ENCODE peak calls at places on chromosome 10, in four cellular contexts. One of them, this sample, is unnamed.

GRCh38 chr10:14200645-14201534 is 129.8 kb downstream of the FRMD4A start:
- DNase-seq in ELR: no peak
- DNase-seq in activated CD4-positive, alpha-beta T cell treated with anti-CD3 and anti-CD28 coated beads, Interleukin-2, amount 50 U/mL, for 4 hours: no peak
- DNase-seq in activated CD8-positive, alpha-beta T cell treated with anti-CD3 and anti-CD28 coated beads, Interleukin-2, amount 10 ng/mL, durations not matched to agents 7 days and 5 days: no peak
- DNase-seq in this sample: no peak

GRCh38 chr10:101611506-101611905 is 23.4 kb downstream of the DPCD start:
- DNase-seq in ELR: peak
- DNase-seq in activated CD4-positive, alpha-beta T cell treated with anti-CD3 and anti-CD28 coated beads, Interleukin-2, amount 50 U/mL, for 4 hours: no peak
- DNase-seq in activated CD8-positive, alpha-beta T cell treated with anti-CD3 and anti-CD28 coated beads, Interleukin-2, amount 10 ng/mL, durations not matched to agents 7 days and 5 days: peak
- DNase-seq in this sample: no peak

GRCh38 chr10:129972145-129972965 is 8.3 kb upstream of the EBF3 start:
- DNase-seq in ELR: peak
- DNase-seq in activated CD4-positive, alpha-beta T cell treated with anti-CD3 and anti-CD28 coated beads, Interleukin-2, amount 50 U/mL, for 4 hours: no peak
- DNase-seq in activated CD8-positive, alpha-beta T cell treated with anti-CD3 and anti-CD28 coated beads, Interleukin-2, amount 10 ng/mL, durations not matched to agents 7 days and 5 days: no peak
- DNase-seq in this sample: peak

GRCh38 chr10:13788701-13789447 is 202.1 kb downstream of the PRPF18 start:
- DNase-seq in ELR: peak
- DNase-seq in activated CD4-positive, alpha-beta T cell treated with anti-CD3 and anti-CD28 coated beads, Interleukin-2, amount 50 U/mL, for 4 hours: no peak
- DNase-seq in activated CD8-positive, alpha-beta T cell treated with anti-CD3 and anti-CD28 coated beads, Interleukin-2, amount 10 ng/mL, durations not matched to agents 7 days and 5 days: no peak
- DNase-seq in this sample: peak

GRCh38 chr10:36578306-36578705 is 547.1 kb upstream of the ANKRD30A start:
- DNase-seq in ELR: peak
- DNase-seq in activated CD4-positive, alpha-beta T cell treated with anti-CD3 and anti-CD28 coated beads, Interleukin-2, amount 50 U/mL, for 4 hours: no peak
- DNase-seq in activated CD8-positive, alpha-beta T cell treated with anti-CD3 and anti-CD28 coated beads, Interleukin-2, amount 10 ng/mL, durations not matched to agents 7 days and 5 days: no peak
- DNase-seq in this sample: no peak

GRCh38 chr10:22103701-22104100 is 100.2 kb upstream of the DNAJC1 start:
- DNase-seq in ELR: peak
- DNase-seq in activated CD4-positive, alpha-beta T cell treated with anti-CD3 and anti-CD28 coated beads, Interleukin-2, amount 50 U/mL, for 4 hours: no peak
- DNase-seq in activated CD8-positive, alpha-beta T cell treated with anti-CD3 and anti-CD28 coated beads, Interleukin-2, amount 10 ng/mL, durations not matched to agents 7 days and 5 days: no peak
- DNase-seq in this sample: no peak

GRCh38 chr10:30705625-30706149 is 76.1 kb upstream of the LYZL2 start:
- DNase-seq in ELR: no peak
- DNase-seq in activated CD4-positive, alpha-beta T cell treated with anti-CD3 and anti-CD28 coated beads, Interleukin-2, amount 50 U/mL, for 4 hours: no peak
- DNase-seq in activated CD8-positive, alpha-beta T cell treated with anti-CD3 and anti-CD28 coated beads, Interleukin-2, amount 10 ng/mL, durations not matched to agents 7 days and 5 days: peak
- DNase-seq in this sample: no peak

GRCh38 chr10:46992794-46993552 is 81.7 kb downstream of the PTPN20 start:
- DNase-seq in ELR: peak
- DNase-seq in activated CD4-positive, alpha-beta T cell treated with anti-CD3 and anti-CD28 coated beads, Interleukin-2, amount 50 U/mL, for 4 hours: no peak
- DNase-seq in activated CD8-positive, alpha-beta T cell treated with anti-CD3 and anti-CD28 coated beads, Interleukin-2, amount 10 ng/mL, durations not matched to agents 7 days and 5 days: no peak
- DNase-seq in this sample: peak

GRCh38 chr10:6023661-6024333 is 38.4 kb downstream of the IL2RA start:
- DNase-seq in ELR: peak
- DNase-seq in activated CD4-positive, alpha-beta T cell treated with anti-CD3 and anti-CD28 coated beads, Interleukin-2, amount 50 U/mL, for 4 hours: no peak
- DNase-seq in activated CD8-positive, alpha-beta T cell treated with anti-CD3 and anti-CD28 coated beads, Interleukin-2, amount 10 ng/mL, durations not matched to agents 7 days and 5 days: peak
- DNase-seq in this sample: no peak

GRCh38 chr10:63887026-63887589 is 365.9 kb downstream of the REEP3 start:
- DNase-seq in ELR: no peak
- DNase-seq in activated CD4-positive, alpha-beta T cell treated with anti-CD3 and anti-CD28 coated beads, Interleukin-2, amount 50 U/mL, for 4 hours: no peak
- DNase-seq in activated CD8-positive, alpha-beta T cell treated with anti-CD3 and anti-CD28 coated beads, Interleukin-2, amount 10 ng/mL, durations not matched to agents 7 days and 5 days: no peak
- DNase-seq in this sample: no peak

GRCh38 chr10:76632158-76633051 is 1005.2 kb downstream of the KCNMA1 start:
- DNase-seq in ELR: peak
- DNase-seq in activated CD4-positive, alpha-beta T cell treated with anti-CD3 and anti-CD28 coated beads, Interleukin-2, amount 50 U/mL, for 4 hours: no peak
- DNase-seq in activated CD8-positive, alpha-beta T cell treated with anti-CD3 and anti-CD28 coated beads, Interleukin-2, amount 10 ng/mL, durations not matched to agents 7 days and 5 days: no peak
- DNase-seq in this sample: no peak

GRCh38 chr10:112972606-112973005 is 22.6 kb downstream of the TCF7L2 start:
- DNase-seq in ELR: no peak
- DNase-seq in activated CD4-positive, alpha-beta T cell treated with anti-CD3 and anti-CD28 coated beads, Interleukin-2, amount 50 U/mL, for 4 hours: no peak
- DNase-seq in activated CD8-positive, alpha-beta T cell treated with anti-CD3 and anti-CD28 coated beads, Interleukin-2, amount 10 ng/mL, durations not matched to agents 7 days and 5 days: no peak
- DNase-seq in this sample: no peak

GRCh38 chr10:27844223-27844622 is 98.6 kb upstream of the MKX start:
- DNase-seq in ELR: no peak
- DNase-seq in activated CD4-positive, alpha-beta T cell treated with anti-CD3 and anti-CD28 coated beads, Interleukin-2, amount 50 U/mL, for 4 hours: no peak
- DNase-seq in activated CD8-positive, alpha-beta T cell treated with anti-CD3 and anti-CD28 coated beads, Interleukin-2, amount 10 ng/mL, durations not matched to agents 7 days and 5 days: no peak
- DNase-seq in this sample: no peak

GRCh38 chr10:72250666-72251065 is 23.1 kb upstream of the DDIT4 start:
- DNase-seq in ELR: peak
- DNase-seq in activated CD4-positive, alpha-beta T cell treated with anti-CD3 and anti-CD28 coated beads, Interleukin-2, amount 50 U/mL, for 4 hours: no peak
- DNase-seq in activated CD8-positive, alpha-beta T cell treated with anti-CD3 and anti-CD28 coated beads, Interleukin-2, amount 10 ng/mL, durations not matched to agents 7 days and 5 days: no peak
- DNase-seq in this sample: no peak

GRCh38 chr10:50398383-50398782 is 147.1 kb upstream of the ASAH2 start:
- DNase-seq in ELR: no peak
- DNase-seq in activated CD4-positive, alpha-beta T cell treated with anti-CD3 and anti-CD28 coated beads, Interleukin-2, amount 50 U/mL, for 4 hours: no peak
- DNase-seq in activated CD8-positive, alpha-beta T cell treated with anti-CD3 and anti-CD28 coated beads, Interleukin-2, amount 10 ng/mL, durations not matched to agents 7 days and 5 days: no peak
- DNase-seq in this sample: no peak

GRCh38 chr10:128629111-128630096 is 503.2 kb upstream of the MKI67 start:
- DNase-seq in ELR: peak
- DNase-seq in activated CD4-positive, alpha-beta T cell treated with anti-CD3 and anti-CD28 coated beads, Interleukin-2, amount 50 U/mL, for 4 hours: no peak
- DNase-seq in activated CD8-positive, alpha-beta T cell treated with anti-CD3 and anti-CD28 coated beads, Interleukin-2, amount 10 ng/mL, durations not matched to agents 7 days and 5 days: no peak
- DNase-seq in this sample: no peak

GRCh38 chr10:6215683-6216484 is 13.2 kb downstream of the PFKFB3 start:
- DNase-seq in ELR: no peak
- DNase-seq in activated CD4-positive, alpha-beta T cell treated with anti-CD3 and anti-CD28 coated beads, Interleukin-2, amount 50 U/mL, for 4 hours: no peak
- DNase-seq in activated CD8-positive, alpha-beta T cell treated with anti-CD3 and anti-CD28 coated beads, Interleukin-2, amount 10 ng/mL, durations not matched to agents 7 days and 5 days: no peak
- DNase-seq in this sample: no peak

GRCh38 chr10:61063035-61063434 is 119.0 kb upstream of the RHOBTB1 start:
- DNase-seq in ELR: no peak
- DNase-seq in activated CD4-positive, alpha-beta T cell treated with anti-CD3 and anti-CD28 coated beads, Interleukin-2, amount 50 U/mL, for 4 hours: no peak
- DNase-seq in activated CD8-positive, alpha-beta T cell treated with anti-CD3 and anti-CD28 coated beads, Interleukin-2, amount 10 ng/mL, durations not matched to agents 7 days and 5 days: no peak
- DNase-seq in this sample: no peak

GRCh38 chr10:46520381-46520780 is 36.1 kb downstream of the GPRIN2 start:
- DNase-seq in ELR: no peak
- DNase-seq in activated CD4-positive, alpha-beta T cell treated with anti-CD3 and anti-CD28 coated beads, Interleukin-2, amount 50 U/mL, for 4 hours: no peak
- DNase-seq in activated CD8-positive, alpha-beta T cell treated with anti-CD3 and anti-CD28 coated beads, Interleukin-2, amount 10 ng/mL, durations not matched to agents 7 days and 5 days: no peak
- DNase-seq in this sample: peak

GRCh38 chr10:61592581-61592980 is 70.1 kb upstream of the CABCOCO1 start:
- DNase-seq in ELR: peak
- DNase-seq in activated CD4-positive, alpha-beta T cell treated with anti-CD3 and anti-CD28 coated beads, Interleukin-2, amount 50 U/mL, for 4 hours: no peak
- DNase-seq in activated CD8-positive, alpha-beta T cell treated with anti-CD3 and anti-CD28 coated beads, Interleukin-2, amount 10 ng/mL, durations not matched to agents 7 days and 5 days: no peak
- DNase-seq in this sample: no peak

GRCh38 chr10:120456626-120457430 is at the start of gene PLPP4:
- DNase-seq in ELR: peak
- DNase-seq in activated CD4-positive, alpha-beta T cell treated with anti-CD3 and anti-CD28 coated beads, Interleukin-2, amount 50 U/mL, for 4 hours: no peak
- DNase-seq in activated CD8-positive, alpha-beta T cell treated with anti-CD3 and anti-CD28 coated beads, Interleukin-2, amount 10 ng/mL, durations not matched to agents 7 days and 5 days: no peak
- DNase-seq in this sample: no peak

GRCh38 chr10:111410740-111411139 is 333.9 kb downstream of the ADRA2A start:
- DNase-seq in ELR: no peak
- DNase-seq in activated CD4-positive, alpha-beta T cell treated with anti-CD3 and anti-CD28 coated beads, Interleukin-2, amount 50 U/mL, for 4 hours: no peak
- DNase-seq in activated CD8-positive, alpha-beta T cell treated with anti-CD3 and anti-CD28 coated beads, Interleukin-2, amount 10 ng/mL, durations not matched to agents 7 days and 5 days: no peak
- DNase-seq in this sample: no peak

GRCh38 chr10:22504766-22505165 is 159.5 kb downstream of the SPAG6 start:
- DNase-seq in ELR: no peak
- DNase-seq in activated CD4-positive, alpha-beta T cell treated with anti-CD3 and anti-CD28 coated beads, Interleukin-2, amount 50 U/mL, for 4 hours: no peak
- DNase-seq in activated CD8-positive, alpha-beta T cell treated with anti-CD3 and anti-CD28 coated beads, Interleukin-2, amount 10 ng/mL, durations not matched to agents 7 days and 5 days: no peak
- DNase-seq in this sample: no peak

GRCh38 chr10:26486985-26487850 is 49.1 kb downstream of the APBB1IP start:
- DNase-seq in ELR: peak
- DNase-seq in activated CD4-positive, alpha-beta T cell treated with anti-CD3 and anti-CD28 coated beads, Interleukin-2, amount 50 U/mL, for 4 hours: peak
- DNase-seq in activated CD8-positive, alpha-beta T cell treated with anti-CD3 and anti-CD28 coated beads, Interleukin-2, amount 10 ng/mL, durations not matched to agents 7 days and 5 days: peak
- DNase-seq in this sample: no peak

GRCh38 chr10:28874210-28874609 is 196.9 kb downstream of the BAMBI start:
- DNase-seq in ELR: no peak
- DNase-seq in activated CD4-positive, alpha-beta T cell treated with anti-CD3 and anti-CD28 coated beads, Interleukin-2, amount 50 U/mL, for 4 hours: no peak
- DNase-seq in activated CD8-positive, alpha-beta T cell treated with anti-CD3 and anti-CD28 coated beads, Interleukin-2, amount 10 ng/mL, durations not matched to agents 7 days and 5 days: no peak
- DNase-seq in this sample: no peak

GRCh38 chr10:102283488-102283887 is 38.2 kb downstream of the GBF1 start:
- DNase-seq in ELR: no peak
- DNase-seq in activated CD4-positive, alpha-beta T cell treated with anti-CD3 and anti-CD28 coated beads, Interleukin-2, amount 50 U/mL, for 4 hours: no peak
- DNase-seq in activated CD8-positive, alpha-beta T cell treated with anti-CD3 and anti-CD28 coated beads, Interleukin-2, amount 10 ng/mL, durations not matched to agents 7 days and 5 days: no peak
- DNase-seq in this sample: no peak

GRCh38 chr10:127997937-127998336 is 91.0 kb downstream of the PTPRE start:
- DNase-seq in ELR: no peak
- DNase-seq in activated CD4-positive, alpha-beta T cell treated with anti-CD3 and anti-CD28 coated beads, Interleukin-2, amount 50 U/mL, for 4 hours: no peak
- DNase-seq in activated CD8-positive, alpha-beta T cell treated with anti-CD3 and anti-CD28 coated beads, Interleukin-2, amount 10 ng/mL, durations not matched to agents 7 days and 5 days: no peak
- DNase-seq in this sample: no peak

GRCh38 chr10:102243304-102243703 is 2.0 kb upstream of the PITX3 start:
- DNase-seq in ELR: peak
- DNase-seq in activated CD4-positive, alpha-beta T cell treated with anti-CD3 and anti-CD28 coated beads, Interleukin-2, amount 50 U/mL, for 4 hours: no peak
- DNase-seq in activated CD8-positive, alpha-beta T cell treated with anti-CD3 and anti-CD28 coated beads, Interleukin-2, amount 10 ng/mL, durations not matched to agents 7 days and 5 days: no peak
- DNase-seq in this sample: no peak

GRCh38 chr10:49700997-49701396 is 21.5 kb downstream of the C10orf53 start:
- DNase-seq in ELR: no peak
- DNase-seq in activated CD4-positive, alpha-beta T cell treated with anti-CD3 and anti-CD28 coated beads, Interleukin-2, amount 50 U/mL, for 4 hours: no peak
- DNase-seq in activated CD8-positive, alpha-beta T cell treated with anti-CD3 and anti-CD28 coated beads, Interleukin-2, amount 10 ng/mL, durations not matched to agents 7 days and 5 days: no peak
- DNase-seq in this sample: no peak

GRCh38 chr10:44978570-44979280 is at the start of gene DEPP1:
- DNase-seq in ELR: peak
- DNase-seq in activated CD4-positive, alpha-beta T cell treated with anti-CD3 and anti-CD28 coated beads, Interleukin-2, amount 50 U/mL, for 4 hours: no peak
- DNase-seq in activated CD8-positive, alpha-beta T cell treated with anti-CD3 and anti-CD28 coated beads, Interleukin-2, amount 10 ng/mL, durations not matched to agents 7 days and 5 days: no peak
- DNase-seq in this sample: peak

GRCh38 chr10:123241391-123242141 is 87.4 kb downstream of the BUB3 start:
- DNase-seq in ELR: no peak
- DNase-seq in activated CD4-positive, alpha-beta T cell treated with anti-CD3 and anti-CD28 coated beads, Interleukin-2, amount 50 U/mL, for 4 hours: peak
- DNase-seq in activated CD8-positive, alpha-beta T cell treated with anti-CD3 and anti-CD28 coated beads, Interleukin-2, amount 10 ng/mL, durations not matched to agents 7 days and 5 days: peak
- DNase-seq in this sample: no peak

GRCh38 chr10:77513783-77514331 is 123.8 kb downstream of the KCNMA1 start:
- DNase-seq in ELR: peak
- DNase-seq in activated CD4-positive, alpha-beta T cell treated with anti-CD3 and anti-CD28 coated beads, Interleukin-2, amount 50 U/mL, for 4 hours: no peak
- DNase-seq in activated CD8-positive, alpha-beta T cell treated with anti-CD3 and anti-CD28 coated beads, Interleukin-2, amount 10 ng/mL, durations not matched to agents 7 days and 5 days: no peak
- DNase-seq in this sample: no peak

GRCh38 chr10:82148764-82149163 is 273.8 kb downstream of the NRG3 start:
- DNase-seq in ELR: no peak
- DNase-seq in activated CD4-positive, alpha-beta T cell treated with anti-CD3 and anti-CD28 coated beads, Interleukin-2, amount 50 U/mL, for 4 hours: no peak
- DNase-seq in activated CD8-positive, alpha-beta T cell treated with anti-CD3 and anti-CD28 coated beads, Interleukin-2, amount 10 ng/mL, durations not matched to agents 7 days and 5 days: no peak
- DNase-seq in this sample: no peak

GRCh38 chr10:79413196-79413595 is 32.2 kb downstream of the ZCCHC24 start:
- DNase-seq in ELR: peak
- DNase-seq in activated CD4-positive, alpha-beta T cell treated with anti-CD3 and anti-CD28 coated beads, Interleukin-2, amount 50 U/mL, for 4 hours: no peak
- DNase-seq in activated CD8-positive, alpha-beta T cell treated with anti-CD3 and anti-CD28 coated beads, Interleukin-2, amount 10 ng/mL, durations not matched to agents 7 days and 5 days: no peak
- DNase-seq in this sample: no peak

GRCh38 chr10:101672536-101672935 is 22.4 kb downstream of the FBXW4 start:
- DNase-seq in ELR: no peak
- DNase-seq in activated CD4-positive, alpha-beta T cell treated with anti-CD3 and anti-CD28 coated beads, Interleukin-2, amount 50 U/mL, for 4 hours: no peak
- DNase-seq in activated CD8-positive, alpha-beta T cell treated with anti-CD3 and anti-CD28 coated beads, Interleukin-2, amount 10 ng/mL, durations not matched to agents 7 days and 5 days: no peak
- DNase-seq in this sample: no peak